ENCODE peak calls at places on chromosomes 13 and 19, in five cellular contexts. One of them, this sample, is unnamed.

GRCh38 chr13:110250258-110250891 is 56.6 kb downstream of the COL4A1 start:
- DNase-seq in IMR-90: peak
- DNase-seq in K562: no peak
- DNase-seq in GM12878: no peak
- DNase-seq in HepG2: no peak
- DNase-seq in this sample: no peak

GRCh38 chr13:99886706-99887105 is 84.9 kb downstream of the ZIC5 start:
- DNase-seq in IMR-90: no peak
- DNase-seq in K562: no peak
- DNase-seq in GM12878: no peak
- DNase-seq in HepG2: no peak
- DNase-seq in this sample: no peak

GRCh38 chr19:31110331-31110730 is 238.9 kb downstream of the TSHZ3 start:
- DNase-seq in GM12878: no peak
- DNase-seq in IMR-90: peak
- DNase-seq in HepG2: no peak
- DNase-seq in K562: peak
- DNase-seq in this sample: peak

GRCh38 chr13:52850396-52851152 is 2.1 kb upstream of the PCDH8 start:
- DNase-seq in GM12878: no peak
- DNase-seq in HepG2: peak
- DNase-seq in IMR-90: peak
- DNase-seq in K562: peak
- DNase-seq in this sample: peak

GRCh38 chr19:57165846-57166245 is 1.4 kb downstream of the DUXA start:
- DNase-seq in HepG2: no peak
- DNase-seq in IMR-90: no peak
- DNase-seq in GM12878: no peak
- DNase-seq in K562: no peak
- DNase-seq in this sample: no peak

GRCh38 chr13:27960362-27961226 is 8.5 kb downstream of the CDX2 start:
- DNase-seq in IMR-90: no peak
- DNase-seq in HepG2: peak
- DNase-seq in K562: peak
- DNase-seq in GM12878: no peak
- DNase-seq in this sample: peak

GRCh38 chr13:30908416-30908980 is 2.4 kb downstream of the MEDAG start:
- DNase-seq in GM12878: no peak
- DNase-seq in IMR-90: peak
- DNase-seq in HepG2: no peak
- DNase-seq in K562: no peak
- DNase-seq in this sample: peak

GRCh38 chr13:29924482-29924884 is 74.1 kb upstream of the UBL3 start:
- DNase-seq in HepG2: peak
- DNase-seq in GM12878: no peak
- DNase-seq in IMR-90: peak
- DNase-seq in K562: no peak
- DNase-seq in this sample: no peak

GRCh38 chr19:35845215-35846037 is 6.9 kb downstream of the NPHS1 start:
- DNase-seq in IMR-90: no peak
- DNase-seq in HepG2: peak
- DNase-seq in K562: peak
- DNase-seq in GM12878: no peak
- DNase-seq in this sample: peak

GRCh38 chr19:31960474-31960873 is 384.9 kb upstream of the ZNF507 start:
- DNase-seq in HepG2: peak
- DNase-seq in K562: no peak
- DNase-seq in GM12878: no peak
- DNase-seq in IMR-90: no peak
- DNase-seq in this sample: no peak

DNA sequence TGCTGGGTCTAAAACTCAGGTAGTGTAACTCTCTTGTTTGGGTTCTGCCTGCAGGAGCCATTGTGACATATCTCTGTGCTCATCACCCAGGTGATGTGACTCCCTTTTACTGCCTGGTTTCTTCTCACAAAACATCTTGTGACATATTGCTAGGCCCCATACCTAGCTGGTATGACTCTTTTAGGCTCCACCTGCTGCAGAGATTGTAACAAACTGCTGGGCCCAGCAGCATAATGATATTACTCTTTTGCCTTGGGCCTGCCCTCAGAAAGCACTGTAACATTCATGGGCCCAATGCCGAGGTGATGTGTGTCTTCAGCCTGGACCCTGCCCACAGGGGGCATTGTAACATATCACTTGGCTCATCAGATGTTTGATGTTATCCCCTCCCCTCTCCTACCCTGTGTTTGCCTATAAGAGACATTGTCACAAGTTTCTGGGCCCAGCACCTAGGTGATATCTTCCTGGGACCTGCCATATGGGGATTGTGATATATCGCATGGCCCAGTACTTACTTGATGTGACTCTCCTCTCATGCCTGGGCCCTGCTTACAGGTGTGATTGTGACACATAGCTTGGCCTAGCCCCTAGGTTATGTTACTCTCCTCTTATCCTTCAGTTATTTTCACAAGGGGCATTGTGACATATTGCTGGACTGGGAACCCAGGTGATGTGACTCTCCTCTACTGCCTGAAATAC is 18.0 kb upstream of the ZNF681 start:
- DNase-seq in GM12878: no peak
- DNase-seq in K562: no peak
- DNase-seq in HepG2: no peak
- DNase-seq in IMR-90: no peak
- DNase-seq in this sample: no peak
- TF ChIP-seq MXI1 in GM12878: no peak
- TF ChIP-seq MXI1 in K562: no peak
- TF ChIP-seq MXI1 in HepG2: no peak
- TF ChIP-seq MXI1 in IMR-90: no peak
- TF ChIP-seq MXI1 in this sample: no peak

GRCh38 chr13:85653681-85654080 is 145.5 kb downstream of the SLITRK6 start:
- DNase-seq in HepG2: no peak
- DNase-seq in K562: no peak
- DNase-seq in GM12878: no peak
- DNase-seq in IMR-90: no peak
- DNase-seq in this sample: peak
- TF ChIP-seq MXI1 in HepG2: no peak
- TF ChIP-seq MXI1 in K562: no peak
- TF ChIP-seq MXI1 in GM12878: no peak
- TF ChIP-seq MXI1 in IMR-90: no peak
- TF ChIP-seq MXI1 in this sample: no peak

DNA sequence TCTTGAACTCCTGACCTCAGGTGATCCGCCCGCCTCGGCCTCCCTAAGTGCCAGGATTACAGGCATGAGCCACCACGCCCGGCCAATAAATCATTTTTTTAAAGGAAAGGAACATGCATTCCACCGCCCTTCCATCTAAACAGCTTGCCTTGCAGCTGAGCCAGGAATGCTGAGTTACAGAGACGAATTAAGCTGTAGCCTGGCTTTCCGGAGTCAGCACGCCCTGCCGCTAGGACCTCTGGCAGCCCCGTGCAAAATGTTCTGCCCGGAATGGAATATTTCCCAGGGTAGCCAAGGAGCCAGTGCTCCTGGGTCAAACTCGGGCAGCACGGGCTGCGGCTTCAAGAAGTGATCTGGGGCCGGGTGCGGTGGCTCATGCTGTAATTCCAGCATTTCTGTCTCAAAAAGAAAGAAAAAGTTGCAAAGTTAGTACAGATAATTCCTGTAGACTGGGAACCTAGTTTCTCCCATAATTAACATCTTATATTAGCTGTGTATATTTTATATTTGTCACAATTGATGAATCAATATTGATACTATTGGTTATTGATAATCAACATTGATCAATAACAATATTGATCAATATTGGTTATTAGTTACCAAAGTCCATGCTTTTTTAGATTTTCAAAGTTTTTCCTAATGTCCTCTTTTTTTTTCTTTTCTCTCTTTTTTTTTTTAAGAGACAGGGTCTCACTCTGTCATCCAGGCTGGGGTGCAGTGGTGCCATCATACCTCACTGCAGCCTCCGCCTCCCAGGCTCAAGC is 19.2 kb downstream of the ATCAY start:
- DNase-seq in K562: no peak
- DNase-seq in GM12878: no peak
- DNase-seq in HepG2: no peak
- DNase-seq in IMR-90: no peak
- DNase-seq in this sample: no peak
- TF ChIP-seq MXI1 in K562: no peak
- TF ChIP-seq MXI1 in GM12878: no peak
- TF ChIP-seq MXI1 in HepG2: no peak
- TF ChIP-seq MXI1 in IMR-90: no peak
- TF ChIP-seq MXI1 in this sample: no peak

GRCh38 chr13:59229401-59229800 is 934.3 kb downstream of the DIAPH3 start:
- DNase-seq in K562: no peak
- DNase-seq in IMR-90: no peak
- DNase-seq in GM12878: no peak
- DNase-seq in HepG2: no peak
- DNase-seq in this sample: no peak

GRCh38 chr13:59229861-59230260 is 933.9 kb downstream of the DIAPH3 start:
- DNase-seq in IMR-90: no peak
- DNase-seq in K562: no peak
- DNase-seq in HepG2: no peak
- DNase-seq in GM12878: no peak
- DNase-seq in this sample: no peak

GRCh38 chr13:59236309-59236939 is 927.3 kb downstream of the DIAPH3 start:
- DNase-seq in GM12878: no peak
- DNase-seq in IMR-90: no peak
- DNase-seq in HepG2: no peak
- DNase-seq in K562: no peak
- DNase-seq in this sample: peak

GRCh38 chr13:59230484-59231264 is 933.1 kb downstream of the DIAPH3 start:
- DNase-seq in GM12878: no peak
- DNase-seq in HepG2: no peak
- DNase-seq in IMR-90: no peak
- DNase-seq in K562: no peak
- DNase-seq in this sample: no peak
- TF ChIP-seq MXI1 in GM12878: no peak
- TF ChIP-seq MXI1 in HepG2: no peak
- TF ChIP-seq MXI1 in IMR-90: no peak
- TF ChIP-seq MXI1 in K562: no peak
- TF ChIP-seq MXI1 in this sample: no peak

GRCh38 chr13:84192125-84192524 is 309.9 kb upstream of the SLITRK1 start:
- DNase-seq in K562: no peak
- DNase-seq in IMR-90: peak
- DNase-seq in HepG2: no peak
- DNase-seq in GM12878: no peak
- DNase-seq in this sample: no peak
- TF ChIP-seq MXI1 in K562: no peak
- TF ChIP-seq MXI1 in IMR-90: no peak
- TF ChIP-seq MXI1 in HepG2: no peak
- TF ChIP-seq MXI1 in GM12878: no peak
- TF ChIP-seq MXI1 in this sample: no peak

GRCh38 chr19:48741222-48741999 is 1.0 kb upstream of the RASIP1 start:
- DNase-seq in K562: peak
- DNase-seq in HepG2: no peak
- DNase-seq in IMR-90: no peak
- DNase-seq in GM12878: no peak
- DNase-seq in this sample: peak
- TF ChIP-seq MXI1 in K562: no peak
- TF ChIP-seq MXI1 in HepG2: no peak
- TF ChIP-seq MXI1 in IMR-90: no peak
- TF ChIP-seq MXI1 in GM12878: no peak
- TF ChIP-seq MXI1 in this sample: no peak

GRCh38 chr13:51594432-51594831 is 10.2 kb downstream of the WDFY2 start:
- DNase-seq in HepG2: no peak
- DNase-seq in GM12878: no peak
- DNase-seq in IMR-90: no peak
- DNase-seq in K562: peak
- DNase-seq in this sample: no peak

GRCh38 chr13:51601601-51602348 is 17.5 kb downstream of the WDFY2 start:
- DNase-seq in GM12878: no peak
- DNase-seq in HepG2: no peak
- DNase-seq in K562: peak
- DNase-seq in IMR-90: no peak
- DNase-seq in this sample: no peak

GRCh38 chr13:51603716-51604115 is 19.5 kb downstream of the WDFY2 start:
- DNase-seq in IMR-90: no peak
- DNase-seq in GM12878: no peak
- DNase-seq in HepG2: no peak
- DNase-seq in K562: no peak
- DNase-seq in this sample: no peak

GRCh38 chr13:51600703-51601102 is 16.4 kb downstream of the WDFY2 start:
- DNase-seq in K562: no peak
- DNase-seq in GM12878: no peak
- DNase-seq in IMR-90: no peak
- DNase-seq in HepG2: no peak
- DNase-seq in this sample: no peak

GRCh38 chr13:51599444-51600176 is 15.3 kb downstream of the WDFY2 start:
- DNase-seq in GM12878: no peak
- DNase-seq in HepG2: no peak
- DNase-seq in K562: no peak
- DNase-seq in IMR-90: no peak
- DNase-seq in this sample: no peak
- TF ChIP-seq MXI1 in GM12878: no peak
- TF ChIP-seq MXI1 in HepG2: no peak
- TF ChIP-seq MXI1 in K562: no peak
- TF ChIP-seq MXI1 in IMR-90: no peak
- TF ChIP-seq MXI1 in this sample: no peak

GRCh38 chr13:111573362-111573761 is 252.9 kb downstream of the TEX29 start:
- DNase-seq in GM12878: no peak
- DNase-seq in HepG2: no peak
- DNase-seq in K562: no peak
- DNase-seq in IMR-90: no peak
- DNase-seq in this sample: no peak
- TF ChIP-seq MXI1 in GM12878: no peak
- TF ChIP-seq MXI1 in HepG2: no peak
- TF ChIP-seq MXI1 in K562: no peak
- TF ChIP-seq MXI1 in IMR-90: no peak
- TF ChIP-seq MXI1 in this sample: no peak

GRCh38 chr13:21176982-21177284 is 475 bp downstream of the MRPL57 start:
- DNase-seq in IMR-90: no peak
- DNase-seq in K562: no peak
- DNase-seq in HepG2: no peak
- DNase-seq in GM12878: no peak
- DNase-seq in this sample: no peak
- TF ChIP-seq MXI1 in IMR-90: no peak
- TF ChIP-seq MXI1 in K562: no peak
- TF ChIP-seq MXI1 in HepG2: no peak
- TF ChIP-seq MXI1 in GM12878: no peak
- TF ChIP-seq MXI1 in this sample: no peak

GRCh38 chr13:21348771-21349170 is 110.3 kb downstream of the ZDHHC20 start:
- DNase-seq in IMR-90: no peak
- DNase-seq in GM12878: no peak
- DNase-seq in HepG2: no peak
- DNase-seq in K562: no peak
- DNase-seq in this sample: no peak
- TF ChIP-seq MXI1 in IMR-90: no peak
- TF ChIP-seq MXI1 in GM12878: no peak
- TF ChIP-seq MXI1 in HepG2: no peak
- TF ChIP-seq MXI1 in K562: no peak
- TF ChIP-seq MXI1 in this sample: no peak

This sample was measured in SK-N-SH.